ENCODE peak calls at places on chromosome 15, in five cellular contexts. T is A549, Q is IMR-90, I is H1, H is K562. V is an unnamed sample.

GRCh38 chr15:33494306-33494705 is 183.5 kb downstream of the RYR3 start:
- DNase-seq in T (no peak), Q (no peak), I (no peak), H (no peak), V (no peak)

GRCh38 chr15:55401786-55402246 is 6.3 kb downstream of the CCPG1 start:
- DNase-seq in T (no peak), Q (no peak), I (no peak), H (no peak), V (no peak)

GRCh38 chr15:43514241-43515057 is 3.0 kb upstream of the MAP1A start:
- DNase-seq in T (no peak), Q (peak; percentile 49), I (no peak), H (peak; percentile 82), V (peak; percentile 31)

GRCh38 chr15:49041406-49041805 is 4.8 kb downstream of the SECISBP2L start:
- DNase-seq in T (no peak), Q (peak; percentile 28), I (no peak), H (no peak), V (peak; percentile 40)

GRCh38 chr15:31227235-31227634 is 99.4 kb upstream of the KLF13 start:
- DNase-seq in T (no peak), Q (no peak), I (no peak), H (no peak), V (no peak)

GRCh38 chr15:60573936-60574335 is 95.0 kb upstream of the ICE2 start:
- DNase-seq in T (no peak), Q (no peak), I (no peak), H (no peak), V (no peak)

GRCh38 chr15:42911058-42911592 is 9.5 kb downstream of the TTBK2 start:
- DNase-seq in T (no peak), Q (peak; percentile 46), I (no peak), H (no peak), V (no peak)

GRCh38 chr15:67827561-67828378 is 2.5 kb downstream of the SKOR1 start:
- DNase-seq in T (no peak), Q (no peak), I (no peak), H (no peak), V (no peak)

GRCh38 chr15:64695571-64695992 is 79.8 kb downstream of the RBPMS2 start:
- DNase-seq in T (no peak), Q (no peak), I (no peak), H (peak; percentile 79), V (no peak)

GRCh38 chr15:51349156-51349844 is 7.8 kb downstream of the GLDN start:
- DNase-seq in T (no peak), Q (no peak), I (no peak), H (no peak), V (no peak)

GRCh38 chr15:91866371-91866905 is 12.9 kb downstream of the SLCO3A1 start:
- DNase-seq in T (no peak), Q (peak; percentile 22), I (no peak), H (no peak), V (no peak)

GRCh38 chr15:64284037-64284436 is 71.9 kb downstream of the CSNK1G1 start:
- DNase-seq in T (no peak), Q (peak; percentile 68), I (no peak), H (no peak), V (no peak)

GRCh38 chr15:29057856-29058255 is 172.1 kb downstream of the APBA2 start:
- DNase-seq in T (no peak), Q (no peak), I (no peak), H (no peak), V (no peak)

GRCh38 chr15:56918907-56919707 is 663 bp downstream of the TCF12 start:
- DNase-seq in T (peak; percentile 59), Q (peak; percentile 73), I (no peak), H (peak; percentile 54), V (peak; percentile 25)

GRCh38 chr15:69509131-69509530 is 56.5 kb downstream of the RPLP1 start:
- DNase-seq in T (no peak), Q (peak; percentile 18), I (no peak), H (no peak), V (no peak)

GRCh38 chr15:66617137-66618090 is 51.6 kb upstream of the LCTL start:
- DNase-seq in T (no peak), Q (peak; percentile 80), I (no peak), H (no peak), V (peak; percentile 36)

GRCh38 chr15:35170216-35170615 is 85.1 kb upstream of the NANOGP8 start:
- DNase-seq in T (no peak), Q (peak; percentile 68), I (no peak), H (no peak), V (no peak)

GRCh38 chr15:40597024-40597423 is 3.0 kb downstream of the KNL1 start:
- DNase-seq in T (no peak), Q (no peak), I (no peak), H (no peak), V (no peak)

GRCh38 chr15:48722764-48723661 is 77.5 kb upstream of the FBN1 start:
- DNase-seq in T (peak; percentile 15), Q (peak; percentile 94), I (no peak), H (no peak), V (no peak)

GRCh38 chr15:25690673-25691543 is 172.2 kb downstream of the ATP10A start:
- DNase-seq in T (no peak), Q (peak; percentile 86), I (no peak), H (no peak), V (no peak)

GRCh38 chr15:29522373-29523276 is 253.0 kb upstream of the NSMCE3 start:
- DNase-seq in T (peak; percentile 54), Q (no peak), I (no peak), H (no peak), V (no peak)

GRCh38 chr15:37098468-37099320 is 1.7 kb downstream of the MEIS2 start:
- DNase-seq in T (peak; percentile 17), Q (peak; percentile 35), I (no peak), H (peak; percentile 52), V (no peak)

GRCh38 chr15:77083381-77084160 is 12.7 kb upstream of the TSPAN3 start:
- DNase-seq in T (peak; percentile 85), Q (peak; percentile 15), I (peak; percentile 66), H (no peak), V (peak; percentile 75)

GRCh38 chr15:93289951-93290350 is 200.9 kb upstream of the RGMA start:
- DNase-seq in T (no peak), Q (no peak), I (no peak), H (no peak), V (no peak)

GRCh38 chr15:38890194-38890593 is 325.6 kb upstream of the RASGRP1 start:
- DNase-seq in T (no peak), Q (no peak), I (no peak), H (no peak), V (no peak)

GRCh38 chr15:40265355-40265754 is 17.5 kb downstream of the ANKRD63 start:
- DNase-seq in T (no peak), Q (no peak), I (no peak), H (no peak), V (no peak)

GRCh38 chr15:75325922-75326321 is 9.9 kb upstream of the COMMD4 start:
- DNase-seq in T (no peak), Q (no peak), I (no peak), H (no peak), V (no peak)

GRCh38 chr15:22939051-22939450 is 41.1 kb downstream of the CYFIP1 start:
- DNase-seq in T (no peak), Q (no peak), I (no peak), H (no peak), V (no peak)

GRCh38 chr15:81095690-81096365 is 38.2 kb upstream of the CFAP161 start:
- DNase-seq in T (no peak), Q (no peak), I (no peak), H (peak; percentile 72), V (no peak)
- TF ChIP-seq MAFK in T (no peak), Q (no peak), I (no peak), H (no peak), V (no peak)

GRCh38 chr15:85755471-85755870 is 39.3 kb downstream of the KLHL25 start:
- DNase-seq in T (no peak), Q (no peak), I (no peak), H (no peak), V (no peak)

GRCh38 chr15:85753791-85754452 is 40.8 kb downstream of the KLHL25 start:
- DNase-seq in T (no peak), Q (no peak), I (no peak), H (no peak), V (no peak)

GRCh38 chr15:85755942-85756341 is 38.8 kb downstream of the KLHL25 start:
- DNase-seq in T (no peak), Q (no peak), I (no peak), H (no peak), V (no peak)

GRCh38 chr15:85756411-85757072 is 38.2 kb downstream of the KLHL25 start:
- DNase-seq in T (no peak), Q (no peak), I (no peak), H (no peak), V (no peak)

DNA sequence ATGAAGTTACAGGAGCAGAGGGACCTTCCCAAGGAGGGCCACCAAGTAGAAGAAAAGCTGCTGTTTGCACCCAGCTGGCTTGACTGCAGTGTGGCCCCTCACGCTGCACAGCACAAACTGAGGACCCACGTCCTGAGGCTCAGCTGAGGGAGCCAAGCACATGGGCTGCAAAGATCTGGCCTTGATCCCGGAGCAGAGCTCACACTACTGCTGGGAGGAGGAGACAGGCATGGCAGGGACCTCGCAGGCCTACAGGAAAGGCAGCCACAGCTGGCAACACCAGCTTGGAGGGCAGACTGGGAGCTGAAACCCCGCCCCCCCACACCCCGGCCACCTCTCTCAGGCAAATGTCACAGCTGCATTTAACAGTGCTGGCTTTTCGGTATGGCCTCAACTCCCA is 39.7 kb downstream of the KLHL25 start:
- DNase-seq in T (no peak), Q (peak; percentile 13), I (no peak), H (no peak), V (no peak)
- TF ChIP-seq MAFK in T (no peak), Q (no peak), I (no peak), H (no peak), V (no peak)

GRCh38 chr15:100593431-100593830 is 8.6 kb downstream of the LINS1 start:
- DNase-seq in T (no peak), Q (no peak), I (no peak), H (no peak), V (no peak)

GRCh38 chr15:100592898-100593297 is 9.1 kb downstream of the LINS1 start:
- DNase-seq in T (no peak), Q (peak; percentile 71), I (no peak), H (no peak), V (no peak)

GRCh38 chr15:100591835-100592234 is 10.1 kb downstream of the LINS1 start:
- DNase-seq in T (no peak), Q (no peak), I (no peak), H (no peak), V (no peak)

GRCh38 chr15:100588638-100589242 is 13.2 kb downstream of the LINS1 start:
- DNase-seq in T (no peak), Q (peak; percentile 11), I (no peak), H (no peak), V (no peak)
- TF ChIP-seq MAFK in T (no peak), Q (no peak), I (no peak), H (no peak), V (no peak)

GRCh38 chr15:99331366-99331765 is 80.1 kb downstream of the LRRC28 start:
- DNase-seq in T (no peak), Q (no peak), I (no peak), H (no peak), V (no peak)

GRCh38 chr15:99333981-99334380 is 82.7 kb downstream of the LRRC28 start:
- DNase-seq in T (no peak), Q (no peak), I (no peak), H (no peak), V (no peak)

GRCh38 chr15:99333413-99333812 is 82.1 kb downstream of the LRRC28 start:
- DNase-seq in T (no peak), Q (no peak), I (no peak), H (no peak), V (no peak)

GRCh38 chr15:99336794-99337193 is 85.5 kb downstream of the LRRC28 start:
- DNase-seq in T (no peak), Q (no peak), I (no peak), H (no peak), V (no peak)

GRCh38 chr15:99335508-99335907 is 84.2 kb downstream of the LRRC28 start:
- DNase-seq in T (no peak), Q (no peak), I (no peak), H (no peak), V (no peak)
- TF ChIP-seq MAFK in T (no peak), Q (no peak), I (no peak), H (no peak), V (no peak)

V was measured in HepG2.